ENCODE peak calls at places on chromosomes 2 and 18, in eight cellular contexts. W is WERI-Rb-1; N is heart left ventricle; Z is ovary; K is cardiac muscle cell; C is RWPE1; L is CD8-positive, alpha-beta memory T cell; S is breast epithelium. T is an unnamed sample.

GRCh38 chr2:99554238-99554637 is 64.4 kb upstream of the REV1 start:
- DNase-seq in W (peak), N (no peak), Z (no peak), K (peak), C (no peak), L (no peak), S (no peak), T (no peak)

GRCh38 chr2:157364257-157364974 is 38.8 kb upstream of the ERMN start:
- DNase-seq in W (no peak), N (no peak), Z (no peak), K (no peak), C (no peak), L (no peak), S (no peak), T (no peak)

GRCh38 chr2:237550057-237550415 is 16.3 kb upstream of the PRLH start:
- DNase-seq in W (no peak), N (no peak), Z (no peak), K (no peak), C (no peak), L (no peak), S (no peak), T (no peak)

GRCh38 chr2:121505005-121505404 is 25.7 kb upstream of the RNU4ATAC start:
- DNase-seq in W (no peak), N (no peak), Z (no peak), K (peak), C (peak), L (no peak), S (no peak), T (no peak)

GRCh38 chr2:9538000-9538507 is 17.6 kb downstream of the ADAM17 start:
- DNase-seq in W (no peak), N (no peak), Z (no peak), K (peak), C (peak), L (no peak), S (no peak), T (no peak)

GRCh38 chr2:7043689-7044088 is 126.5 kb downstream of the RNF144A start:
- DNase-seq in W (no peak), N (no peak), Z (no peak), K (no peak), C (no peak), L (no peak), S (no peak), T (no peak)

GRCh38 chr2:9167718-9168657 is 38.6 kb upstream of the ASAP2 start:
- DNase-seq in W (no peak), N (no peak), Z (no peak), K (no peak), C (no peak), L (no peak), S (no peak), T (no peak)

GRCh38 chr2:61257446-61257845 is 95.5 kb downstream of the C2orf74 start:
- DNase-seq in W (no peak), N (no peak), Z (no peak), K (no peak), C (no peak), L (no peak), S (no peak), T (no peak)

GRCh38 chr2:88481937-88482336 is 29.4 kb upstream of the FOXI3 start:
- DNase-seq in W (no peak), N (no peak), Z (no peak), K (peak), C (peak), L (no peak), S (no peak), T (no peak)

GRCh38 chr2:193584522-193584938 is 1389.8 kb upstream of the TMEFF2 start:
- DNase-seq in W (peak), N (no peak), Z (no peak), K (peak), C (no peak), L (no peak), S (no peak), T (no peak)

GRCh38 chr2:120175000-120175581 is 48.1 kb downstream of the TMEM185B start:
- DNase-seq in W (no peak), N (no peak), Z (no peak), K (peak), C (peak), L (no peak), S (no peak), T (no peak)

GRCh38 chr2:47486858-47487497 is 84.0 kb downstream of the MSH2 start:
- DNase-seq in W (peak), N (no peak), Z (no peak), K (no peak), C (no peak), L (no peak), S (no peak), T (no peak)

GRCh38 chr2:182897137-182897536 is 30.7 kb upstream of the FRZB start:
- DNase-seq in W (no peak), N (no peak), Z (no peak), K (no peak), C (peak), L (no peak), S (no peak), T (no peak)

GRCh38 chr18:11567391-11567790 is 42.0 kb upstream of the SLC35G4 start:
- DNase-seq in W (no peak), N (no peak), Z (no peak), K (no peak), C (no peak), L (no peak), S (no peak), T (no peak)

GRCh38 chr2:33131108-33131507 is 184.4 kb downstream of the LTBP1 start:
- DNase-seq in W (no peak), N (no peak), Z (no peak), K (no peak), C (no peak), L (no peak), S (no peak), T (no peak)

GRCh38 chr2:229301229-229301628 is 30.1 kb upstream of the PID1 start:
- DNase-seq in W (no peak), N (no peak), Z (no peak), K (no peak), C (no peak), L (no peak), S (no peak), T (no peak)

GRCh38 chr2:28904295-28904694 is 9.8 kb downstream of the WDR43 start:
- DNase-seq in W (no peak), N (no peak), Z (no peak), K (peak), C (no peak), L (no peak), S (no peak), T (no peak)

GRCh38 chr2:101340141-101340541 is 31.6 kb upstream of the RNF149 start:
- DNase-seq in W (no peak), N (no peak), Z (no peak), K (peak), C (no peak), L (no peak), S (no peak), T (no peak)

GRCh38 chr2:15677141-15677911 is 85.7 kb downstream of the DDX1 start:
- DNase-seq in W (peak), N (no peak), Z (peak), K (peak), C (no peak), L (no peak), S (no peak), T (no peak)

GRCh38 chr2:2836343-2837070 is 505.4 kb upstream of the MYT1L start:
- DNase-seq in W (no peak), N (no peak), Z (no peak), K (no peak), C (no peak), L (no peak), S (no peak), T (no peak)

GRCh38 chr2:40488101-40488598 is 36.3 kb upstream of the SLC8A1 start:
- DNase-seq in W (no peak), N (no peak), Z (no peak), K (peak), C (peak), L (no peak), S (no peak), T (no peak)

GRCh38 chr2:135662088-135662487 is 79.6 kb upstream of the UBXN4 start:
- DNase-seq in W (no peak), N (no peak), Z (no peak), K (peak), C (no peak), L (no peak), S (no peak), T (no peak)

GRCh38 chr2:225041210-225041870 is 928 bp downstream of the DOCK10 start:
- DNase-seq in W (no peak), N (no peak), Z (no peak), K (peak), C (peak), L (peak), S (no peak), T (peak)

GRCh38 chr2:172829229-172829628 is 93.6 kb downstream of the RAPGEF4 start:
- DNase-seq in W (no peak), N (no peak), Z (no peak), K (peak), C (peak), L (no peak), S (no peak), T (no peak)

GRCh38 chr2:180952082-180952481 is 28.3 kb upstream of the UBE2E3 start:
- DNase-seq in W (no peak), N (no peak), Z (no peak), K (no peak), C (no peak), L (no peak), S (no peak), T (no peak)

GRCh38 chr18:63098014-63098981 is 221.3 kb downstream of the BCL2 start:
- DNase-seq in W (no peak), N (no peak), Z (no peak), K (no peak), C (no peak), L (peak), S (no peak), T (no peak)

GRCh38 chr2:191696001-191696400 is 18.1 kb downstream of the NABP1 start:
- DNase-seq in W (no peak), N (peak), Z (no peak), K (peak), C (no peak), L (no peak), S (no peak), T (peak)

GRCh38 chr2:63038034-63038433 is 12.6 kb upstream of the OTX1 start:
- DNase-seq in W (no peak), N (no peak), Z (no peak), K (no peak), C (no peak), L (no peak), S (no peak), T (no peak)

GRCh38 chr2:181312515-181312927 is 144.7 kb upstream of the ITGA4 start:
- DNase-seq in W (no peak), N (no peak), Z (no peak), K (no peak), C (no peak), L (peak), S (no peak), T (no peak)

GRCh38 chr2:119253114-119253702 is 29.6 kb downstream of the STEAP3 start:
- DNase-seq in W (no peak), N (no peak), Z (no peak), K (peak), C (peak), L (no peak), S (no peak), T (no peak)

GRCh38 chr2:195646424-195646823 is 10.6 kb upstream of the SLC39A10 start:
- DNase-seq in W (no peak), N (no peak), Z (no peak), K (no peak), C (no peak), L (no peak), S (no peak), T (no peak)

GRCh38 chr2:241148239-241148638 is 1.0 kb downstream of the PASK start:
- DNase-seq in W (no peak), N (no peak), Z (no peak), K (no peak), C (no peak), L (no peak), S (no peak), T (no peak)

GRCh38 chr2:241148891-241149674 is at the start of gene PASK:
- DNase-seq in W (peak), N (peak), Z (peak), K (peak), C (peak), L (peak), S (peak), T (peak)

GRCh38 chr2:241149925-241150659 is at the start of gene PPP1R7:
- DNase-seq in W (peak), N (peak), Z (peak), K (peak), C (peak), L (peak), S (peak), T (peak)

GRCh38 chr2:241150660-241151530 is 628 bp downstream of the PPP1R7 start:
- DNase-seq in W (no peak), N (no peak), Z (no peak), K (peak), C (no peak), L (no peak), S (peak), T (peak)

DNA sequence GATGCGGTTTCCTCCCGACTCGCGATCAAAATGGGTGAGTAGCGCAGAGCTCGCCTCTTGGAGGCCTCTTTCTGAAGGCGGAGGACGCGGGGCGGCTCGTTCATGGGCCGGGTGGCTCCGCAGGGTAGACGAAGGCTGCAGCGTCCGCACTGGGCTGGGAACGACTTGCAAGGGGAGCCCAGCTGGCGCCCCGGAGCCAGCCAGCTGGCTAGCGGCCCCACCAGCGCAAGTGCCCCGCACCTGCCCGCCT is 328 bp upstream of the PASK start:
- DNase-seq in W (no peak), N (no peak), Z (no peak), K (no peak), C (no peak), L (no peak), S (no peak), T (no peak)
- H3K27ac ChIP-seq in W (peak), N (no peak), Z (no peak), K (peak), C (peak), L (peak), S (peak), T (peak)

GRCh38 chr2:235463893-235464292 is 29.9 kb upstream of the AGAP1 start:
- DNase-seq in W (no peak), N (peak), Z (no peak), K (peak), C (no peak), L (no peak), S (no peak), T (peak)
- H3K27ac ChIP-seq in W (no peak), N (no peak), Z (no peak), K (no peak), C (no peak), L (no peak), S (no peak), T (no peak)

GRCh38 chr2:53283326-53283725 is 484.3 kb upstream of the CHAC2 start:
- DNase-seq in W (no peak), N (no peak), Z (no peak), K (no peak), C (no peak), L (no peak), S (no peak), T (no peak)

GRCh38 chr2:53289309-53290006 is 478.1 kb upstream of the CHAC2 start:
- DNase-seq in W (no peak), N (no peak), Z (no peak), K (no peak), C (peak), L (no peak), S (no peak), T (no peak)

DNA sequence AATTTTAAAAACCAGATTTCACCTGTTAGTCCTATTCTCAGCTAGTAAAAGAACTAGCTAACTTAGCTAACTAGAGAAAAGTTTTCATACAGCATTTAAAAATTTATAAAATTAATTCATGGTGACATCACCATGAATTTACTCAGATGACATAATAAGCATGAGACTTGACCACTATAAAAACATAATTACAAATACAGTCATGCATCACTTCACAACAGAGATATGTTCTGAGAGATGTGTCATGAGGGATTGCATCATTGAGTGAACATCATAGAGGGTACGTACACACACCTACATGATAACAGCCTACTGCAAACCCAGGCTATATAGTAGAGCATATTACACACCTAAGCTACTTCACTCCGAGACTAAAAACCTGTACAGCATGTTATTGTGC is 481.3 kb upstream of the CHAC2 start:
- DNase-seq in W (no peak), N (no peak), Z (no peak), K (no peak), C (no peak), L (no peak), S (no peak), T (no peak)
- H3K27ac ChIP-seq in W (no peak), N (no peak), Z (no peak), K (no peak), C (no peak), L (no peak), S (no peak), T (no peak)

DNA sequence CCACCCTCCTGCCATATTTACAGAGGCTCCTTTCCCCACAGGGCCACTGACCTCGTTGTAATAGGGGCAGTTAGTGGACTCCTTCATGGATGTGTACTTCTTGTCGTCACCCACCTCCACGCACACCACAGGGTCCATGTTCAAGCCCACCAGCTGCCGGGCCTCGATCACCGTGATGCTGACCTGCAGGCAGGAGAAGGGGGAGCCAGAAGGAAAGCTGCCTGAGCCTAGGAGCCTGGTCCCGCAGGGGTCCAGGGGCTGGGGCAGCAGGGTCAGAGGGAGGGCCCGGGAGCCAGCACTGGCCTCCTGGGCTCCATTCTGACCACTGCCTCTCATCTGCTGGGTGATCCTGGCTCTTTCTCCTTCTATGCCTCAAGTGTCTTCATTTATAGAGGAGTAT is 17.0 kb upstream of the OTOF start:
- DNase-seq in W (no peak), N (peak), Z (no peak), K (no peak), C (no peak), L (no peak), S (no peak), T (no peak)
- H3K27ac ChIP-seq in W (no peak), N (no peak), Z (no peak), K (no peak), C (no peak), L (no peak), S (no peak), T (no peak)

DNA sequence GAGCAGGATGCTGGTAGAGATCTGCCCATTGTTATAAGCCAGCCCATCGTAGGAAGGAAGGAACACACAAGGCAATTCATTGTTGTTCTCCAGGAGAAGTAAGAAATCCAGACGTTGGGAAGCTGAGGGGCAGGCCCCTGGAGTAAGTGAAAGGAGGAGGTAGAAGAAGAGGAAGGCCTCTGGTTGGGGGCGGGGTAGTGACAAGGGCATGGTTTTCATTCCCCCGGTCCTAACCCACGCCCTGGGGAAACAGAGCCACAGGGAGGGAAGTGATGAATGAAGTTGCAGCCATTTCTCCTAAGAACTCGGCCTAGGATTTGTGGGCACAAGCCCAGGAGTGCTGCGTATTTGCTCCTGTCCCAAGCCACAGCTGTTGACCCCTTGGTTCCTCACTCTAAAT is 18.0 kb downstream of the LBH start:
- DNase-seq in W (no peak), N (no peak), Z (no peak), K (no peak), C (no peak), L (no peak), S (no peak), T (no peak)
- H3K27ac ChIP-seq in W (no peak), N (peak), Z (no peak), K (peak), C (no peak), L (no peak), S (no peak), T (peak)

GRCh38 chr18:35131387-35132283 is 90.4 kb downstream of the MAPRE2 start:
- DNase-seq in W (no peak), N (no peak), Z (no peak), K (no peak), C (no peak), L (no peak), S (no peak), T (no peak)
- H3K27ac ChIP-seq in W (no peak), N (peak), Z (no peak), K (no peak), C (no peak), L (no peak), S (peak), T (no peak)